ENCODE peak calls at places on chromosomes 4 and X, in six cellular contexts. G, T, K, Z, D and A are unnamed samples.

GRCh38 chr4:76108467-76109181 is 34.1 kb downstream of the ART3 start:
- DNase-seq in G (no peak), T (no peak), K (peak), Z (no peak), D (peak), A (peak)

GRCh38 chr4:55765070-55765469 is 54.5 kb upstream of the EXOC1L start:
- DNase-seq in G (no peak), T (no peak), K (no peak), Z (no peak), D (no peak), A (no peak)

GRCh38 chr4:110062166-110062565 is 136.2 kb downstream of the ELOVL6 start:
- DNase-seq in G (no peak), T (no peak), K (no peak), Z (no peak), D (no peak), A (no peak)

GRCh38 chr4:81503586-81503985 is 31.9 kb upstream of the RASGEF1B start:
- DNase-seq in G (no peak), T (no peak), K (no peak), Z (no peak), D (no peak), A (no peak)

GRCh38 chrX:12789976-12790375 is 1.2 kb upstream of the PRPS2 start:
- DNase-seq in G (no peak), T (no peak), K (no peak), Z (no peak), D (no peak), A (no peak)

GRCh38 chrX:74383611-74384010 is 37.7 kb upstream of the SLC16A2 start:
- DNase-seq in G (no peak), T (peak), K (peak), Z (peak), D (peak), A (peak)

GRCh38 chrX:30949554-30949953 is 60.5 kb upstream of the TAB3 start:
- DNase-seq in G (no peak), T (no peak), K (no peak), Z (no peak), D (no peak), A (no peak)

GRCh38 chr4:109764376-109764775 is 34.5 kb upstream of the PLA2G12A start:
- DNase-seq in G (peak), T (no peak), K (no peak), Z (no peak), D (no peak), A (no peak)

GRCh38 chrX:115561605-115562491 is 874 bp downstream of the PLS3 start:
- DNase-seq in G (peak), T (peak), K (peak), Z (peak), D (peak), A (peak)

GRCh38 chr4:153748378-153748777 is 11.4 kb downstream of the RNF175 start:
- DNase-seq in G (no peak), T (peak), K (no peak), Z (peak), D (peak), A (peak)

GRCh38 chr4:165580379-165580905 is 201.6 kb downstream of the CPE start:
- DNase-seq in G (no peak), T (peak), K (no peak), Z (no peak), D (peak), A (peak)

GRCh38 chrX:37716502-37717068 is 31.0 kb downstream of the XK start:
- DNase-seq in G (no peak), T (no peak), K (no peak), Z (no peak), D (no peak), A (no peak)

GRCh38 chr4:7189475-7190277 is 2.7 kb upstream of the SORCS2 start:
- DNase-seq in G (no peak), T (no peak), K (peak), Z (no peak), D (no peak), A (no peak)

GRCh38 chr4:6601661-6602250 is 26.8 kb downstream of the MAN2B2 start:
- DNase-seq in G (no peak), T (no peak), K (peak), Z (no peak), D (no peak), A (no peak)

GRCh38 chrX:124440674-124441073 is 94.3 kb downstream of the SH2D1A start:
- DNase-seq in G (no peak), T (no peak), K (no peak), Z (no peak), D (no peak), A (no peak)

GRCh38 chr4:131430302-131430701 is 1718.8 kb upstream of the PCDH10 start:
- DNase-seq in G (no peak), T (no peak), K (no peak), Z (no peak), D (no peak), A (no peak)

GRCh38 chr4:81984746-81985145 is 389.0 kb downstream of the HNRNPD start:
- DNase-seq in G (no peak), T (no peak), K (no peak), Z (no peak), D (no peak), A (no peak)

GRCh38 chrX:100980608-100981497 is 11.3 kb downstream of the ARL13A start:
- DNase-seq in G (no peak), T (peak), K (peak), Z (peak), D (peak), A (peak)

GRCh38 chr4:133377286-133377685 is 228.2 kb downstream of the PCDH10 start:
- DNase-seq in G (no peak), T (no peak), K (no peak), Z (no peak), D (no peak), A (no peak)

GRCh38 chr4:183444149-183444952 is at the start of gene CDKN2AIP:
- DNase-seq in G (peak), T (peak), K (peak), Z (peak), D (peak), A (peak)

DNA sequence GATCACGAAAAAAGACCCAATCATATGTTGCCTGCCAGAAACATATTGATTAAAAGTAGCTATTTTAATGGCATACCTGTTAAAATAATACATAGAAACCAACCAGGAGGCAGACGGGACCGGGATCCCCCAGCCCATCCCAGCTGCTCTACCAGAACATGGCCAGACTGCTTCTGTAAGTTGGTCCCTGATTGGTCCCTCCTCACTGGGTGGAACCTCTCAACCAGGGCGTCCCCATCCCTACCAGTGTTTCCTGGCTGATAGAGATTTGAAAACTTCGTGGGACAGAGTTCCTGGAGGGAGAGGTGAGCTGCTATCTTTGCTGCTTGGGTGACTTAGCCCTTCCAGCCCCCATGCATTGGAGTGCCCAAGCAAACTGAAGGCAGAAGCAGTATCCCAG is 256.2 kb downstream of the TRAM1L1 start:
- DNase-seq in G (no peak), T (no peak), K (no peak), Z (no peak), D (no peak), A (no peak)
- H3K4me3 ChIP-seq in G (no peak), T (no peak), K (no peak), Z (no peak), D (no peak), A (no peak)

GRCh38 chrX:151694661-151695582 is at the start of gene PRRG3:
- DNase-seq in G (no peak), T (no peak), K (no peak), Z (no peak), D (no peak), A (no peak)
- H3K4me3 ChIP-seq in G (peak), T (no peak), K (no peak), Z (no peak), D (no peak), A (peak)

DNA sequence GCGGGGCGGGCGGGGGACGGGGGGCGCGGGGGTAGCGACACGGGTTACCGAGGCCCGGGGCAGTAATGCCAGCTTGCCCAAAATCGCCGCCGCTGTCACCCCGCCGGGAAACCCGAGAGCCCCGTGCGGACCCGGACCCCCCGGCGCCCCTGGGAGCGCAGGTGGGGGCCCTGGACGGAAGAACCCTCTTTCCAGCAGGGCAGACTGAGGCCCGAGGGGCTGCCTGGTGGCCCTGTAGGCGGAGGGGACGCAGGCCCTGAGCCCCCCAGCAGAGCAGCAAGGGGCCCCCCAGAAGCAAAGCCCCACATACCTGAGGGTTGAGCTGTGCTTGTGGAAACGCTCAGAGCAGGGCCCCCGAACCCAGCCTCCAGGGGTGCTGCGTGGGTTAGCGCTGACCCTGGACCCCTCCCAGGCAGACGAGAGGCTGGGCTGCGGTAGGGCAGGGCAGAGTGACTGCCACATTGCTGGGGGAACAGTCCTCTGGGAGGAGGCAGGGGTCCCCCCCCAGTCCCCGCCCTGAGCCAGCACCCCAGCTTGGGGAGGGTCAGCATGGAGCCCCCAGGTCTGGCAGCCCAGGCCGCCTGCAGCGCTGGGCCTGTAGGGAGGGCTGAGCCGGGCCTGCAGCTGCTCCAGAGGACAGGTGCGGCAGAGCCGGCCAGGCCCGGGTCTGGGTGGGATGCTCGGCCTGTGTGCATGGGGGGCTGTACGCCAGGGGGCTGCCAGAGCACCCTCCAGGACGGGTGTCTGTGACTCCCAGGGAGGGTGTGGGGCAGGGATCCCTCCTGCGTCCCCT is 646 bp downstream of the DOK7 start:
- DNase-seq in G (peak), T (no peak), K (no peak), Z (no peak), D (no peak), A (no peak)
- H3K4me3 ChIP-seq in G (peak), T (no peak), K (peak), Z (no peak), D (no peak), A (no peak)

GRCh38 chrX:118167361-118167760 is 50.8 kb upstream of the KLHL13 start:
- DNase-seq in G (no peak), T (no peak), K (no peak), Z (no peak), D (no peak), A (no peak)

GRCh38 chrX:118174516-118174915 is 57.9 kb upstream of the KLHL13 start:
- DNase-seq in G (no peak), T (no peak), K (no peak), Z (no peak), D (no peak), A (no peak)

DNA sequence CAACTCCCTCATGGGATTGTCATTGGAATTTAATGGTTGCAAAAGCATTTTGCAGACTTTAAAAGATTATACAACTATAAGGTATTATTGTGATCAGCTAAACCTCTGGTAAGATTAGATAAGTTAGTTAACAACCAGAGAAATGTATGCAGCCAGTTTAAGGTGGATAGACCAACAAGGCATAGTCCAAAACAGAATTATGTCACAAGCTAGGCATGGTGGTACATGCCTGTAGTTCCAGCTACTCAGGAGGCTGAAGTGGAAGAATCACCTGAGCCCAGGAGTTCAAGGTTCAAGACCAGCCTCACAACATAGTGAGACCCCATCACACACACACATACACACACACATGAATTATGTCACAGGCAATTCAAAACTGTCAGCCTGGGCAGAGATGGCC is 54.7 kb upstream of the KLHL13 start:
- DNase-seq in G (no peak), T (no peak), K (no peak), Z (no peak), D (no peak), A (no peak)
- H3K4me3 ChIP-seq in G (no peak), T (no peak), K (no peak), Z (no peak), D (no peak), A (no peak)